ENCODE peak calls at places on chromosome 3, in nine cellular contexts. Z is mucosa of gallbladder; W is choroid plexus epithelial cell; J is NCI-H1694; F is ovary; S is EL; D is endothelial cell; G is H4; R is CD8-positive, alpha-beta T cell. U is an unnamed sample.

GRCh38 chr3:65854606-65855304 is 184.0 kb downstream of the MAGI1 start:
- DNase-seq in Z (no peak), W (no peak), J (no peak), F (no peak), S (peak), D (no peak), G (peak), R (no peak), U (no peak)

GRCh38 chr3:33211444-33211843 is 7.2 kb downstream of the SUSD5 start:
- DNase-seq in Z (no peak), W (peak), J (no peak), F (no peak), S (peak), D (no peak), G (peak), R (no peak), U (no peak)

GRCh38 chr3:196202516-196202970 is 8.7 kb downstream of the ZDHHC19 start:
- DNase-seq in Z (peak), W (peak), J (no peak), F (no peak), S (no peak), D (no peak), G (no peak), R (no peak), U (no peak)

GRCh38 chr3:13870902-13871301 is 9.0 kb downstream of the WNT7A start:
- DNase-seq in Z (no peak), W (no peak), J (no peak), F (no peak), S (no peak), D (no peak), G (no peak), R (no peak), U (no peak)

GRCh38 chr3:37691213-37691830 is 170.4 kb upstream of the CTDSPL start:
- DNase-seq in Z (no peak), W (no peak), J (no peak), F (no peak), S (no peak), D (no peak), G (no peak), R (no peak), U (no peak)

GRCh38 chr3:4394048-4394447 is 73.0 kb downstream of the SUMF1 start:
- DNase-seq in Z (no peak), W (peak), J (no peak), F (no peak), S (peak), D (no peak), G (no peak), R (peak), U (no peak)

GRCh38 chr3:146125946-146126345 is 35.0 kb downstream of the PLOD2 start:
- DNase-seq in Z (no peak), W (peak), J (no peak), F (no peak), S (peak), D (no peak), G (peak), R (no peak), U (no peak)

GRCh38 chr3:13119471-13120220 is 46.4 kb upstream of the IQSEC1 start:
- DNase-seq in Z (no peak), W (no peak), J (no peak), F (no peak), S (no peak), D (no peak), G (no peak), R (no peak), U (no peak)

GRCh38 chr3:66501483-66502266 is 853 bp upstream of the LRIG1 start:
- DNase-seq in Z (no peak), W (no peak), J (no peak), F (peak), S (no peak), D (no peak), G (no peak), R (no peak), U (no peak)

GRCh38 chr3:160018959-160019358 is 30.3 kb downstream of the IL12A start:
- DNase-seq in Z (no peak), W (no peak), J (no peak), F (no peak), S (no peak), D (no peak), G (no peak), R (no peak), U (no peak)

GRCh38 chr3:155019576-155019975 is 60.5 kb upstream of the MME start:
- DNase-seq in Z (no peak), W (peak), J (no peak), F (no peak), S (peak), D (no peak), G (no peak), R (no peak), U (no peak)

U was measured in vagina.